ENCODE peak calls at places on chromosomes 2 and 18, in five cellular contexts. One of them, this sample, is unnamed.

GRCh38 chr18:12258719-12259705 is 4.9 kb downstream of the CIDEA start:
- DNase-seq in BJ: no peak
- DNase-seq in astrocyte of the spinal cord: no peak
- DNase-seq in upper lobe of right lung: no peak
- DNase-seq in tibial artery: no peak
- DNase-seq in this sample: no peak

GRCh38 chr2:19676770-19677169 is 225.0 kb downstream of the TTC32 start:
- DNase-seq in tibial artery: no peak
- DNase-seq in astrocyte of the spinal cord: no peak
- DNase-seq in upper lobe of right lung: no peak
- DNase-seq in BJ: no peak
- DNase-seq in this sample: no peak

GRCh38 chr2:112253261-112253807 is 1.5 kb downstream of the ZC3H8 start:
- DNase-seq in BJ: no peak
- DNase-seq in upper lobe of right lung: no peak
- DNase-seq in tibial artery: no peak
- DNase-seq in astrocyte of the spinal cord: peak
- DNase-seq in this sample: no peak

GRCh38 chr2:108460345-108461037 is 11.5 kb downstream of the GCC2 start:
- DNase-seq in upper lobe of right lung: no peak
- DNase-seq in tibial artery: no peak
- DNase-seq in astrocyte of the spinal cord: no peak
- DNase-seq in BJ: no peak
- DNase-seq in this sample: no peak

GRCh38 chr18:11251229-11251890 is 102.0 kb upstream of the PIEZO2 start:
- DNase-seq in tibial artery: no peak
- DNase-seq in BJ: no peak
- DNase-seq in astrocyte of the spinal cord: peak
- DNase-seq in upper lobe of right lung: no peak
- DNase-seq in this sample: peak

GRCh38 chr2:20444993-20445910 is 1.6 kb upstream of the RHOB start:
- DNase-seq in BJ: no peak
- DNase-seq in upper lobe of right lung: peak
- DNase-seq in astrocyte of the spinal cord: no peak
- DNase-seq in tibial artery: peak
- DNase-seq in this sample: no peak

GRCh38 chr2:224083631-224084030 is 44.5 kb upstream of the SERPINE2 start:
- DNase-seq in astrocyte of the spinal cord: no peak
- DNase-seq in tibial artery: no peak
- DNase-seq in BJ: no peak
- DNase-seq in upper lobe of right lung: no peak
- DNase-seq in this sample: no peak

GRCh38 chr2:105934467-105934866 is 189.8 kb downstream of the NCK2 start:
- DNase-seq in astrocyte of the spinal cord: no peak
- DNase-seq in tibial artery: no peak
- DNase-seq in BJ: no peak
- DNase-seq in upper lobe of right lung: no peak
- DNase-seq in this sample: no peak

GRCh38 chr2:165698621-165698946 is 95.5 kb downstream of the GALNT3 start:
- DNase-seq in tibial artery: no peak
- DNase-seq in upper lobe of right lung: no peak
- DNase-seq in BJ: no peak
- DNase-seq in astrocyte of the spinal cord: peak
- DNase-seq in this sample: no peak

GRCh38 chr2:76251342-76251741 is 540.6 kb upstream of the GCFC2 start:
- DNase-seq in tibial artery: no peak
- DNase-seq in upper lobe of right lung: no peak
- DNase-seq in astrocyte of the spinal cord: no peak
- DNase-seq in BJ: no peak
- DNase-seq in this sample: no peak

GRCh38 chr2:120503793-120504571 is 158.0 kb downstream of the INHBB start:
- DNase-seq in astrocyte of the spinal cord: no peak
- DNase-seq in BJ: no peak
- DNase-seq in upper lobe of right lung: no peak
- DNase-seq in tibial artery: peak
- DNase-seq in this sample: peak

GRCh38 chr2:162914161-162914560 is 75.6 kb upstream of the KCNH7 start:
- DNase-seq in upper lobe of right lung: no peak
- DNase-seq in astrocyte of the spinal cord: no peak
- DNase-seq in tibial artery: no peak
- DNase-seq in BJ: no peak
- DNase-seq in this sample: no peak

GRCh38 chr18:78100189-78100588 is 850.5 kb downstream of the GALR1 start:
- DNase-seq in upper lobe of right lung: no peak
- DNase-seq in BJ: no peak
- DNase-seq in tibial artery: no peak
- DNase-seq in astrocyte of the spinal cord: no peak
- DNase-seq in this sample: no peak

GRCh38 chr18:32548688-32549087 is 78.0 kb upstream of the GAREM1 start:
- DNase-seq in BJ: no peak
- DNase-seq in tibial artery: no peak
- DNase-seq in upper lobe of right lung: no peak
- DNase-seq in astrocyte of the spinal cord: no peak
- DNase-seq in this sample: no peak

GRCh38 chr2:189393440-189394111 is 47.7 kb upstream of the WDR75 start:
- DNase-seq in tibial artery: no peak
- DNase-seq in upper lobe of right lung: no peak
- DNase-seq in BJ: peak
- DNase-seq in astrocyte of the spinal cord: peak
- DNase-seq in this sample: peak

GRCh38 chr2:65922794-65923193 is 490.4 kb upstream of the SPRED2 start:
- DNase-seq in upper lobe of right lung: peak
- DNase-seq in BJ: no peak
- DNase-seq in astrocyte of the spinal cord: no peak
- DNase-seq in tibial artery: no peak
- DNase-seq in this sample: no peak

GRCh38 chr2:26238301-26238958 is 6.0 kb downstream of the HADHA start:
- DNase-seq in astrocyte of the spinal cord: no peak
- DNase-seq in BJ: no peak
- DNase-seq in tibial artery: no peak
- DNase-seq in upper lobe of right lung: no peak
- DNase-seq in this sample: peak

GRCh38 chr18:63613420-63613819 is 26.3 kb downstream of the SERPINB13 start:
- DNase-seq in astrocyte of the spinal cord: no peak
- DNase-seq in tibial artery: no peak
- DNase-seq in upper lobe of right lung: no peak
- DNase-seq in BJ: no peak
- DNase-seq in this sample: no peak

GRCh38 chr2:40668435-40668834 is 216.5 kb upstream of the SLC8A1 start:
- DNase-seq in tibial artery: no peak
- DNase-seq in astrocyte of the spinal cord: no peak
- DNase-seq in BJ: no peak
- DNase-seq in upper lobe of right lung: no peak
- DNase-seq in this sample: peak

GRCh38 chr18:864872-865273 is 39.8 kb upstream of the ADCYAP1 start:
- DNase-seq in upper lobe of right lung: peak
- DNase-seq in astrocyte of the spinal cord: peak
- DNase-seq in BJ: peak
- DNase-seq in tibial artery: peak
- DNase-seq in this sample: peak

GRCh38 chr2:31138037-31138962 is at the start of gene GALNT14:
- DNase-seq in upper lobe of right lung: peak
- DNase-seq in tibial artery: peak
- DNase-seq in astrocyte of the spinal cord: peak
- DNase-seq in BJ: no peak
- DNase-seq in this sample: no peak

GRCh38 chr2:171566099-171566498 is 43.8 kb downstream of the CYBRD1 start:
- DNase-seq in tibial artery: no peak
- DNase-seq in BJ: no peak
- DNase-seq in upper lobe of right lung: no peak
- DNase-seq in astrocyte of the spinal cord: no peak
- DNase-seq in this sample: no peak

GRCh38 chr18:46623541-46623940 is 33.5 kb downstream of the LOXHD1 start:
- DNase-seq in tibial artery: no peak
- DNase-seq in upper lobe of right lung: no peak
- DNase-seq in astrocyte of the spinal cord: no peak
- DNase-seq in BJ: no peak
- DNase-seq in this sample: no peak

GRCh38 chr18:10418836-10419235 is 35.6 kb upstream of the APCDD1 start:
- DNase-seq in upper lobe of right lung: no peak
- DNase-seq in astrocyte of the spinal cord: no peak
- DNase-seq in BJ: no peak
- DNase-seq in tibial artery: no peak
- DNase-seq in this sample: no peak

GRCh38 chr2:147331790-147332419 is 512.9 kb upstream of the ACVR2A start:
- DNase-seq in BJ: no peak
- DNase-seq in upper lobe of right lung: no peak
- DNase-seq in astrocyte of the spinal cord: peak
- DNase-seq in tibial artery: no peak
- DNase-seq in this sample: no peak

GRCh38 chr2:120875431-120875830 is 139.8 kb downstream of the GLI2 start:
- DNase-seq in BJ: peak
- DNase-seq in upper lobe of right lung: no peak
- DNase-seq in astrocyte of the spinal cord: no peak
- DNase-seq in tibial artery: no peak
- DNase-seq in this sample: no peak

DNA sequence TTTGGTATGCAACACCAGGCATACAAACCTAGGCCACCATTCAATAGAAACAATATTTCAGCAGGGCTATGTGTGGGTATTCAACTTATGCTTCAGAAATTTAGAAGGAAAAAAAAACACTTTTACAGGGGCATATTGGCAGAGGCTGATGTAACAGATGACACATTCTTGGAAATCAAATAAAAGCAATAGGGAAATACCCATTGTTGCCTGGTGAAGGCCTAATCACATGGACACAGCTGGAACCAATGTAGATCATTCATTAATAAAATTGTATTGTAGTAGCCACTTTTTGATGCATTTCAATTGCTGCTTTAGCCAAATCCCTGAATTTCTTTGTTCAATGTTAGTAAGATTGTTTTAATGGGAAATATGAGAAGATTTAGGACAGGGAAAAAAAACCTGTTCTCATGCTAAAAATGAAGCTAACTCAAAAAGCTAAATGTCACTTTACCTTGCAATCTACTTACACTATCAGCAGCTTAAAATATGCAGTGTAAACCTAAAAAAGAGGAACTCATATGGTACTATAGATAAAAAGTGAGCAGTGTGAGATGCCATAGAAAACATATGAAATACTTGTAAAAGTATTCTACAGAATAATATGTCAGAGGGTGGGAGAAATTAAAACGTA is 289.4 kb downstream of the ZEB2 start:
- DNase-seq in astrocyte of the spinal cord: peak
- DNase-seq in upper lobe of right lung: no peak
- DNase-seq in BJ: no peak
- DNase-seq in tibial artery: no peak
- DNase-seq in this sample: peak
- H3K4me3 ChIP-seq in astrocyte of the spinal cord: no peak
- H3K4me3 ChIP-seq in upper lobe of right lung: no peak
- H3K4me3 ChIP-seq in BJ: no peak
- H3K4me3 ChIP-seq in tibial artery: no peak
- H3K4me3 ChIP-seq in this sample: no peak

DNA sequence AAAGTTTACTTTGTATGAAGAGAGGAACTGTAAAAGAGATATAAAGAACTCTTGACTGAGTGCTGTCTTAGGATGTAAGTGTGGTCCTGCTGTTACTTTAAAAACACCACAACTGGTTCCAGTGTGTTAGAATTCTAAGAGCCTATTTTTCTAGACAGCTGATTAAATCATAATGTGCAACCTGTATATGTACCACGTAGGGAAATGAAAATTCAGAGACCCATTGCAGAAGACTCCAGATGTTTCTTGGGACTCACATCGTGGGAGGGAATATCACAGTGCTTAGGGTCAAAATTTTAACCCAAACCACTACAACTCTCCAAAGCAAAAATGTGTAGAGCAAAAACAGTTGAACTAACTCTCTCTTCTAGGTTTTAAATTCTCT is 173.1 kb upstream of the RBMS1 start:
- DNase-seq in upper lobe of right lung: no peak
- DNase-seq in tibial artery: no peak
- DNase-seq in BJ: no peak
- DNase-seq in astrocyte of the spinal cord: no peak
- DNase-seq in this sample: no peak
- H3K4me3 ChIP-seq in upper lobe of right lung: no peak
- H3K4me3 ChIP-seq in tibial artery: no peak
- H3K4me3 ChIP-seq in BJ: peak
- H3K4me3 ChIP-seq in astrocyte of the spinal cord: no peak
- H3K4me3 ChIP-seq in this sample: peak

GRCh38 chr2:230203110-230203676 is 16.6 kb downstream of the SP110 start:
- DNase-seq in BJ: no peak
- DNase-seq in tibial artery: no peak
- DNase-seq in astrocyte of the spinal cord: no peak
- DNase-seq in upper lobe of right lung: no peak
- DNase-seq in this sample: no peak

GRCh38 chr2:230205721-230206120 is 14.1 kb downstream of the SP110 start:
- DNase-seq in astrocyte of the spinal cord: no peak
- DNase-seq in BJ: no peak
- DNase-seq in upper lobe of right lung: no peak
- DNase-seq in tibial artery: no peak
- DNase-seq in this sample: no peak

GRCh38 chr2:230205034-230205433 is 14.8 kb downstream of the SP110 start:
- DNase-seq in BJ: no peak
- DNase-seq in astrocyte of the spinal cord: no peak
- DNase-seq in upper lobe of right lung: no peak
- DNase-seq in tibial artery: no peak
- DNase-seq in this sample: no peak

GRCh38 chr2:230202430-230203109 is 17.2 kb downstream of the SP110 start:
- DNase-seq in astrocyte of the spinal cord: no peak
- DNase-seq in tibial artery: no peak
- DNase-seq in upper lobe of right lung: no peak
- DNase-seq in BJ: no peak
- DNase-seq in this sample: no peak
- H3K4me3 ChIP-seq in astrocyte of the spinal cord: no peak
- H3K4me3 ChIP-seq in tibial artery: no peak
- H3K4me3 ChIP-seq in upper lobe of right lung: no peak
- H3K4me3 ChIP-seq in BJ: no peak
- H3K4me3 ChIP-seq in this sample: no peak

GRCh38 chr2:85579266-85579935 is 2.0 kb downstream of the VAMP8 start:
- DNase-seq in upper lobe of right lung: no peak
- DNase-seq in BJ: no peak
- DNase-seq in tibial artery: no peak
- DNase-seq in astrocyte of the spinal cord: peak
- DNase-seq in this sample: no peak
- H3K4me3 ChIP-seq in upper lobe of right lung: peak
- H3K4me3 ChIP-seq in BJ: no peak
- H3K4me3 ChIP-seq in tibial artery: no peak
- H3K4me3 ChIP-seq in astrocyte of the spinal cord: no peak
- H3K4me3 ChIP-seq in this sample: no peak

GRCh38 chr2:119157850-119158511 is 570 bp downstream of the C1QL2 start:
- DNase-seq in tibial artery: no peak
- DNase-seq in astrocyte of the spinal cord: no peak
- DNase-seq in upper lobe of right lung: no peak
- DNase-seq in BJ: no peak
- DNase-seq in this sample: no peak
- H3K4me3 ChIP-seq in tibial artery: no peak
- H3K4me3 ChIP-seq in astrocyte of the spinal cord: no peak
- H3K4me3 ChIP-seq in upper lobe of right lung: no peak
- H3K4me3 ChIP-seq in BJ: no peak
- H3K4me3 ChIP-seq in this sample: no peak